ENCODE peak calls at places on chromosomes 12 and 14, in six cellular contexts. B, V, W, M, L and O are unnamed samples.

GRCh38 chr14:54803926-54804719 is 98.5 kb downstream of the GCH1 start:
- DNase-seq in B (no peak), V (no peak), W (no peak), M (no peak), L (no peak), O (no peak)

GRCh38 chr12:120835657-120836056 is 68.5 kb downstream of the SPPL3 start:
- DNase-seq in B (no peak), V (no peak), W (no peak), M (peak; percentile 85), L (peak; percentile 22), O (no peak)

GRCh38 chr12:42162940-42163339 is 18.3 kb upstream of the GXYLT1 start:
- DNase-seq in B (no peak), V (no peak), W (no peak), M (no peak), L (no peak), O (no peak)

GRCh38 chr12:51307655-51308593 is 16.1 kb downstream of the BIN2 start:
- DNase-seq in B (peak; percentile 83), V (peak; percentile 34), W (peak; percentile 63), M (no peak), L (peak; percentile 77), O (no peak)

GRCh38 chr12:6426882-6427671 is 17.7 kb upstream of the CD27 start:
- DNase-seq in B (no peak), V (no peak), W (no peak), M (peak; percentile 58), L (no peak), O (no peak)

GRCh38 chr12:122422769-122423257 is 344 bp upstream of the CLIP1 start:
- DNase-seq in B (peak; percentile 68), V (no peak), W (no peak), M (no peak), L (peak; percentile 62), O (no peak)

GRCh38 chr14:21796912-21797311 is 123.3 kb upstream of the OR4E1 start:
- DNase-seq in B (no peak), V (no peak), W (no peak), M (peak; percentile 18), L (no peak), O (no peak)

GRCh38 chr14:99266181-99267178 is 5.5 kb downstream of the BCL11B start:
- DNase-seq in B (peak; percentile 58), V (peak; percentile 68), W (peak; percentile 52), M (peak; percentile 81), L (peak; percentile 62), O (peak; percentile 70)

GRCh38 chr14:94638961-94639817 is 27.0 kb downstream of the SERPINA3 start:
- DNase-seq in B (no peak), V (no peak), W (no peak), M (no peak), L (no peak), O (no peak)

GRCh38 chr14:24332094-24332983 is 2.5 kb downstream of the ADCY4 start:
- DNase-seq in B (peak; percentile 56), V (peak; percentile 51), W (no peak), M (peak; percentile 93), L (peak; percentile 64), O (no peak)

GRCh38 chr12:99960312-99960711 is 24.4 kb downstream of the ANKS1B start:
- DNase-seq in B (no peak), V (no peak), W (no peak), M (peak; percentile 5), L (no peak), O (no peak)

GRCh38 chr12:117093918-117094630 is 5.1 kb downstream of the TESC start:
- DNase-seq in B (no peak), V (no peak), W (no peak), M (no peak), L (no peak), O (peak; percentile 86)

GRCh38 chr14:100893760-100894159 is 9.8 kb downstream of the RTL1 start:
- DNase-seq in B (no peak), V (no peak), W (no peak), M (no peak), L (no peak), O (no peak)

GRCh38 chr14:70791971-70792370 is 17.3 kb downstream of the MAP3K9 start:
- DNase-seq in B (no peak), V (no peak), W (no peak), M (no peak), L (no peak), O (no peak)

GRCh38 chr14:73723799-73724621 is 9.8 kb upstream of the PNMA1 start:
- DNase-seq in B (peak; percentile 98), V (peak; percentile 91), W (peak; percentile 95), M (no peak), L (peak; percentile 99), O (no peak)

GRCh38 chr12:131261906-131262305 is 308.2 kb downstream of the ADGRD1 start:
- DNase-seq in B (no peak), V (no peak), W (no peak), M (no peak), L (no peak), O (no peak)